ENCODE peak calls at places on chromosomes 16 and 17, in five cellular contexts. One of them, this sample, is unnamed.

GRCh38 chr17:28947639-28948038 is 3.7 kb downstream of the PHF12 start:
- DNase-seq in stomach: no peak
- DNase-seq in mucosa of descending colon: no peak
- DNase-seq in B cell: no peak
- DNase-seq in fibroblast of the aortic adventitia: no peak
- DNase-seq in this sample: no peak

GRCh38 chr17:9538626-9539025 is 37.0 kb downstream of the STX8 start:
- DNase-seq in mucosa of descending colon: no peak
- DNase-seq in stomach: no peak
- DNase-seq in fibroblast of the aortic adventitia: no peak
- DNase-seq in B cell: no peak
- DNase-seq in this sample: no peak

GRCh38 chr16:566475-567361 is at the start of gene NHLRC4:
- DNase-seq in fibroblast of the aortic adventitia: peak
- DNase-seq in B cell: peak
- DNase-seq in mucosa of descending colon: peak
- DNase-seq in stomach: peak
- DNase-seq in this sample: peak

GRCh38 chr17:56172517-56172982 is 19.3 kb downstream of the ANKFN1 start:
- DNase-seq in mucosa of descending colon: no peak
- DNase-seq in fibroblast of the aortic adventitia: no peak
- DNase-seq in stomach: no peak
- DNase-seq in B cell: no peak
- DNase-seq in this sample: peak

GRCh38 chr16:51161440-51162195 is 10.5 kb upstream of the SALL1 start:
- DNase-seq in B cell: no peak
- DNase-seq in fibroblast of the aortic adventitia: peak
- DNase-seq in stomach: no peak
- DNase-seq in mucosa of descending colon: no peak
- DNase-seq in this sample: no peak

GRCh38 chr17:16495561-16495960 is 3.6 kb upstream of the LRRC75A start:
- DNase-seq in stomach: no peak
- DNase-seq in mucosa of descending colon: no peak
- DNase-seq in fibroblast of the aortic adventitia: no peak
- DNase-seq in B cell: no peak
- DNase-seq in this sample: no peak

GRCh38 chr16:23365602-23366240 is 63.6 kb downstream of the SCNN1B start:
- DNase-seq in B cell: no peak
- DNase-seq in mucosa of descending colon: peak
- DNase-seq in fibroblast of the aortic adventitia: no peak
- DNase-seq in stomach: no peak
- DNase-seq in this sample: no peak

GRCh38 chr17:8109669-8110455 is 8.5 kb downstream of the ALOXE3 start:
- DNase-seq in B cell: peak
- DNase-seq in stomach: peak
- DNase-seq in mucosa of descending colon: peak
- DNase-seq in fibroblast of the aortic adventitia: peak
- DNase-seq in this sample: peak

GRCh38 chr17:47465165-47465564 is 65.7 kb upstream of the NPEPPS start:
- DNase-seq in fibroblast of the aortic adventitia: no peak
- DNase-seq in mucosa of descending colon: no peak
- DNase-seq in B cell: no peak
- DNase-seq in stomach: no peak
- DNase-seq in this sample: no peak

GRCh38 chr16:47019563-47019962 is 46.1 kb upstream of the DNAJA2 start:
- DNase-seq in B cell: no peak
- DNase-seq in mucosa of descending colon: no peak
- DNase-seq in fibroblast of the aortic adventitia: no peak
- DNase-seq in stomach: no peak
- DNase-seq in this sample: no peak

GRCh38 chr16:4494746-4495490 is 18.7 kb downstream of the HMOX2 start:
- DNase-seq in fibroblast of the aortic adventitia: peak
- DNase-seq in stomach: no peak
- DNase-seq in B cell: no peak
- DNase-seq in mucosa of descending colon: no peak
- DNase-seq in this sample: no peak

GRCh38 chr17:13395872-13396271 is 205.9 kb downstream of the HS3ST3A1 start:
- DNase-seq in B cell: no peak
- DNase-seq in stomach: no peak
- DNase-seq in fibroblast of the aortic adventitia: peak
- DNase-seq in mucosa of descending colon: no peak
- DNase-seq in this sample: no peak

GRCh38 chr17:49375544-49375943 is 13.5 kb upstream of the ZNF652 start:
- DNase-seq in B cell: no peak
- DNase-seq in fibroblast of the aortic adventitia: no peak
- DNase-seq in mucosa of descending colon: no peak
- DNase-seq in stomach: no peak
- DNase-seq in this sample: no peak

GRCh38 chr17:78132086-78132676 is 1.6 kb downstream of the TMC8 start:
- DNase-seq in B cell: peak
- DNase-seq in fibroblast of the aortic adventitia: no peak
- DNase-seq in mucosa of descending colon: peak
- DNase-seq in stomach: peak
- DNase-seq in this sample: peak

GRCh38 chr17:60392845-60393702 is 1.1 kb upstream of the USP32 start:
- DNase-seq in fibroblast of the aortic adventitia: peak
- DNase-seq in stomach: peak
- DNase-seq in B cell: peak
- DNase-seq in mucosa of descending colon: peak
- DNase-seq in this sample: peak

GRCh38 chr17:74325743-74326379 is at the start of gene KIF19:
- DNase-seq in stomach: peak
- DNase-seq in fibroblast of the aortic adventitia: no peak
- DNase-seq in B cell: peak
- DNase-seq in mucosa of descending colon: peak
- DNase-seq in this sample: peak

GRCh38 chr16:55209626-55210025 is 114.4 kb upstream of the IRX6 start:
- DNase-seq in fibroblast of the aortic adventitia: no peak
- DNase-seq in stomach: no peak
- DNase-seq in mucosa of descending colon: no peak
- DNase-seq in B cell: no peak
- DNase-seq in this sample: no peak

GRCh38 chr16:66918355-66918754 is 330 bp downstream of the CDH16 start:
- DNase-seq in B cell: no peak
- DNase-seq in mucosa of descending colon: no peak
- DNase-seq in fibroblast of the aortic adventitia: no peak
- DNase-seq in stomach: no peak
- DNase-seq in this sample: no peak

GRCh38 chr16:23512168-23512695 is 1.9 kb upstream of the GGA2 start:
- DNase-seq in mucosa of descending colon: no peak
- DNase-seq in fibroblast of the aortic adventitia: no peak
- DNase-seq in stomach: no peak
- DNase-seq in B cell: no peak
- DNase-seq in this sample: no peak

GRCh38 chr17:9817086-9817485 is 4.8 kb downstream of the GSG1L2 start:
- DNase-seq in mucosa of descending colon: no peak
- DNase-seq in fibroblast of the aortic adventitia: no peak
- DNase-seq in B cell: no peak
- DNase-seq in stomach: peak
- DNase-seq in this sample: no peak

GRCh38 chr17:20997711-20998570 is 44.9 kb downstream of the USP22 start:
- DNase-seq in fibroblast of the aortic adventitia: no peak
- DNase-seq in mucosa of descending colon: no peak
- DNase-seq in B cell: no peak
- DNase-seq in stomach: no peak
- DNase-seq in this sample: no peak

GRCh38 chr16:24499193-24499814 is 40.1 kb upstream of the RBBP6 start:
- DNase-seq in mucosa of descending colon: peak
- DNase-seq in stomach: no peak
- DNase-seq in fibroblast of the aortic adventitia: peak
- DNase-seq in B cell: no peak
- DNase-seq in this sample: no peak

GRCh38 chr16:73048292-73049050 is 543 bp upstream of the ZFHX3 start:
- DNase-seq in B cell: no peak
- DNase-seq in fibroblast of the aortic adventitia: peak
- DNase-seq in stomach: peak
- DNase-seq in mucosa of descending colon: peak
- DNase-seq in this sample: peak

GRCh38 chr16:85151603-85152413 is 39.5 kb upstream of the CIBAR2 start:
- DNase-seq in fibroblast of the aortic adventitia: peak
- DNase-seq in B cell: no peak
- DNase-seq in mucosa of descending colon: peak
- DNase-seq in stomach: peak
- DNase-seq in this sample: no peak

GRCh38 chr16:4704491-4704890 is 11.1 kb downstream of the NUDT16L1 start:
- DNase-seq in fibroblast of the aortic adventitia: no peak
- DNase-seq in B cell: no peak
- DNase-seq in stomach: no peak
- DNase-seq in mucosa of descending colon: no peak
- DNase-seq in this sample: no peak

GRCh38 chr16:66247516-66248089 is 118.9 kb upstream of the CDH5 start:
- DNase-seq in stomach: no peak
- DNase-seq in B cell: no peak
- DNase-seq in fibroblast of the aortic adventitia: peak
- DNase-seq in mucosa of descending colon: no peak
- DNase-seq in this sample: no peak

GRCh38 chr17:17693955-17694228 is 12.6 kb downstream of the RAI1 start:
- DNase-seq in stomach: no peak
- DNase-seq in B cell: no peak
- DNase-seq in mucosa of descending colon: no peak
- DNase-seq in fibroblast of the aortic adventitia: no peak
- DNase-seq in this sample: no peak

GRCh38 chr16:85379041-85380001 is 233.8 kb upstream of the GSE1 start:
- DNase-seq in B cell: no peak
- DNase-seq in mucosa of descending colon: no peak
- DNase-seq in fibroblast of the aortic adventitia: no peak
- DNase-seq in stomach: no peak
- DNase-seq in this sample: no peak

GRCh38 chr17:75548839-75549238 is 23.3 kb downstream of the LLGL2 start:
- DNase-seq in stomach: no peak
- DNase-seq in B cell: no peak
- DNase-seq in fibroblast of the aortic adventitia: no peak
- DNase-seq in mucosa of descending colon: peak
- DNase-seq in this sample: no peak

GRCh38 chr17:40021471-40021961 is 6.3 kb downstream of the CSF3 start:
- DNase-seq in B cell: no peak
- DNase-seq in fibroblast of the aortic adventitia: peak
- DNase-seq in mucosa of descending colon: peak
- DNase-seq in stomach: no peak
- DNase-seq in this sample: no peak

GRCh38 chr17:7263801-7264078 is 1.5 kb upstream of the CLDN7 start:
- DNase-seq in stomach: no peak
- DNase-seq in fibroblast of the aortic adventitia: no peak
- DNase-seq in mucosa of descending colon: peak
- DNase-seq in B cell: no peak
- DNase-seq in this sample: no peak

GRCh38 chr17:63996430-63997182 is 1.5 kb upstream of the PRR29 start:
- DNase-seq in stomach: no peak
- DNase-seq in fibroblast of the aortic adventitia: no peak
- DNase-seq in B cell: no peak
- DNase-seq in mucosa of descending colon: no peak
- DNase-seq in this sample: peak

GRCh38 chr16:20946015-20946629 is 45.6 kb downstream of the LYRM1 start:
- DNase-seq in B cell: no peak
- DNase-seq in mucosa of descending colon: no peak
- DNase-seq in fibroblast of the aortic adventitia: no peak
- DNase-seq in stomach: no peak
- DNase-seq in this sample: no peak

GRCh38 chr16:67936876-67937605 is 391 bp upstream of the PSMB10 start:
- DNase-seq in fibroblast of the aortic adventitia: no peak
- DNase-seq in B cell: peak
- DNase-seq in stomach: peak
- DNase-seq in mucosa of descending colon: no peak
- DNase-seq in this sample: no peak

GRCh38 chr16:19524356-19524865 is 669 bp downstream of the CCP110 start:
- DNase-seq in mucosa of descending colon: no peak
- DNase-seq in stomach: no peak
- DNase-seq in B cell: peak
- DNase-seq in fibroblast of the aortic adventitia: no peak
- DNase-seq in this sample: no peak

GRCh38 chr16:30637952-30638351 is 12.8 kb upstream of the PRR14 start:
- DNase-seq in B cell: peak
- DNase-seq in stomach: no peak
- DNase-seq in fibroblast of the aortic adventitia: peak
- DNase-seq in mucosa of descending colon: no peak
- DNase-seq in this sample: no peak
- TF ChIP-seq CTCF in B cell: peak
- TF ChIP-seq CTCF in stomach: peak
- TF ChIP-seq CTCF in fibroblast of the aortic adventitia: peak
- TF ChIP-seq CTCF in mucosa of descending colon: no peak
- TF ChIP-seq CTCF in this sample: no peak

DNA sequence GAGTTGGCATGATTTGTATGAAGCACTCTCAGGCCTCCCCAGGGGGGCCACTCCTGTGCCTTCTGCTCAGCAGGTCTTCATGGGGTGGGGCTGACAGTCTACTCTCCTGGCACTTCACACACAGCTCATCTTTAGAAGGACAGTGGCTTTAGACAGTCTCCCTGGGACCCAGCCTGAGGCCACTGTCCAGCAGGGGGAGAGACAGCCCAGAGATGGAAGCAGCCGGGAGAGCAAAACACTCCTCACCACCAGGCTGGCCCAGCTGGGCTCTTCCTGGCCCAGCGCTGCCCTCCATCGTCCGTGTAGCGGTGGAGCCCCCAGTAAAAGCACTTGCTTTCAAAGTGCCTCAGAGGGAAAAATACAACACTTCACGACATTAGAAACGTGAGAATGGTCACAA is 62.0 kb upstream of the CRHR1 start:
- DNase-seq in B cell: no peak
- DNase-seq in mucosa of descending colon: no peak
- DNase-seq in stomach: no peak
- DNase-seq in fibroblast of the aortic adventitia: no peak
- DNase-seq in this sample: no peak
- TF ChIP-seq CTCF in B cell: no peak
- TF ChIP-seq CTCF in mucosa of descending colon: no peak
- TF ChIP-seq CTCF in stomach: no peak
- TF ChIP-seq CTCF in fibroblast of the aortic adventitia: peak
- TF ChIP-seq CTCF in this sample: no peak

DNA sequence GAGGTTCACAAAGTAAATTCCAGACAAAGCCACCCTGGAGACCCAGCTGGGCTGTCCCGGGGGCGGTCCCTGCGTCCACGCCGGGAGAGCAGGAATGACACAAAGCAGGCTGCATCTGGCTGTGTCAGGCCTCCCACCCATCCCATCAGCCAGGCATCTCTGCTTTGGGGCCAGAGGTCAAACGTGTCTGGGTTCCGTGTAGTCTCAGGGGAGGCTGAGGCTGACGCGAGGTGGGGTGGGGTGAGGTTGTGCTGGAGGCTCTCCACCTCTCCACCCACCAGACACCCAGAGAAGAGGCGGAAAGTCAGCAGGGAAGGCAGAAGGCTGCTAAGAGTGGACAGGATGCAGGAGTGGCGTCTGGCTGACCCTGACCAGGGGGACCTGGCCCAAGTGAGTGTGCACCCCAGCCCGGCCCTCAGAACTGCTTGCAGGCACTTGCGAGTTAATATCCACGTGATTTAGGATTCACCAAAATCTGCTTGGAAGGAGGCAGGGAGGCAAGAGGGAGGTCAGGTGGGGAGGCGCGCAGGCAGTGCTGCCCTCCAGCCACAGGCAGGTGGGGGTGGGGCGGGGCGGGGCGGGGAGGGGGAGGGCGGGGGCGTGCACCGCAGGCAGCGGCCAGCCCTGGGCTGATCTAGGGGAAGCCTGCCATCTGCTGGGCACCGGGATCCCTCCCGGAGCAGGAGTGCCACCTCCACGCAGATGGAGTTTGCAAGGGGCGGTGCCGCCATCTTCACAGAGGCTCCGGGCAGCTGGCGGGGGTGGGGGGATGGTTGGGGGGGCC is 44.3 kb downstream of the TBC1D16 start:
- DNase-seq in fibroblast of the aortic adventitia: peak
- DNase-seq in B cell: peak
- DNase-seq in mucosa of descending colon: peak
- DNase-seq in stomach: peak
- DNase-seq in this sample: peak
- TF ChIP-seq CTCF in fibroblast of the aortic adventitia: peak
- TF ChIP-seq CTCF in B cell: peak
- TF ChIP-seq CTCF in mucosa of descending colon: peak
- TF ChIP-seq CTCF in stomach: peak
- TF ChIP-seq CTCF in this sample: peak

GRCh38 chr17:913207-913606 is 66.4 kb downstream of the NXN start:
- DNase-seq in fibroblast of the aortic adventitia: no peak
- DNase-seq in mucosa of descending colon: no peak
- DNase-seq in stomach: no peak
- DNase-seq in B cell: no peak
- DNase-seq in this sample: no peak
- TF ChIP-seq CTCF in fibroblast of the aortic adventitia: no peak
- TF ChIP-seq CTCF in mucosa of descending colon: no peak
- TF ChIP-seq CTCF in stomach: no peak
- TF ChIP-seq CTCF in B cell: no peak
- TF ChIP-seq CTCF in this sample: no peak

This sample was measured in lower lobe of right lung.